ENCODE peak calls at places on chromosomes 3 and 15, in six cellular contexts. A is fibroblast of lung, X is PC-3, S is GM23338, J is hepatocyte, Z is IMR-90. Q is an unnamed sample.
A peak's percentile ranks its signal among the peaks of the same experiment; 100 is the strongest.

GRCh38 chr3:134536760-134537159 is 50.9 kb downstream of the CEP63 start:
- DNase-seq in A (no peak), X (no peak), S (no peak), J (no peak), Z (no peak), Q (no peak)

GRCh38 chr3:171967137-171967783 is 72.1 kb upstream of the FNDC3B start:
- DNase-seq in A (peak; percentile 93), X (peak; percentile 82), S (no peak), J (peak; percentile 41), Z (peak; percentile 90), Q (peak; percentile 62)

GRCh38 chr15:60054472-60054871 is 50.4 kb downstream of the FOXB1 start:
- DNase-seq in A (no peak), X (no peak), S (no peak), J (no peak), Z (no peak), Q (peak; percentile 62)

GRCh38 chr15:91118796-91119590 is 18.9 kb downstream of the SV2B start:
- DNase-seq in A (no peak), X (no peak), S (no peak), J (peak; percentile 14), Z (no peak), Q (no peak)

GRCh38 chr15:54619180-54619579 is 577.6 kb downstream of the RSL24D1 start:
- DNase-seq in A (no peak), X (no peak), S (no peak), J (peak; percentile 41), Z (no peak), Q (no peak)

GRCh38 chr3:150216041-150216811 is 191.9 kb upstream of the TSC22D2 start:
- DNase-seq in A (peak; percentile 95), X (peak; percentile 29), S (no peak), J (peak; percentile 35), Z (peak; percentile 61), Q (peak; percentile 56)

GRCh38 chr15:80375968-80376891 is 28.0 kb upstream of the ARNT2 start:
- DNase-seq in A (no peak), X (no peak), S (no peak), J (no peak), Z (no peak), Q (no peak)

GRCh38 chr3:152151216-152151874 is 117.4 kb upstream of the MBNL1 start:
- DNase-seq in A (no peak), X (peak; percentile 45), S (peak; percentile 16), J (no peak), Z (peak; percentile 24), Q (peak; percentile 27)

GRCh38 chr3:147799601-147800000 is 390.4 kb downstream of the ZIC1 start:
- DNase-seq in A (no peak), X (no peak), S (no peak), J (no peak), Z (no peak), Q (no peak)

GRCh38 chr3:79846148-79846933 is 78.5 kb upstream of the ROBO1 start:
- DNase-seq in A (no peak), X (no peak), S (peak; percentile 74), J (no peak), Z (no peak), Q (no peak)

GRCh38 chr15:90029024-90029423 is 27.9 kb downstream of the ZNF710 start:
- DNase-seq in A (no peak), X (no peak), S (no peak), J (peak; percentile 82), Z (no peak), Q (no peak)

GRCh38 chr3:173403376-173403775 is 5.8 kb downstream of the NLGN1 start:
- DNase-seq in A (peak; percentile 5), X (no peak), S (no peak), J (no peak), Z (peak; percentile 24), Q (no peak)

GRCh38 chr3:66080167-66080566 is 41.4 kb upstream of the MAGI1 start:
- DNase-seq in A (no peak), X (no peak), S (no peak), J (no peak), Z (no peak), Q (no peak)

GRCh38 chr3:52055537-52056351 is 627 bp downstream of the DUSP7 start:
- DNase-seq in A (peak; percentile 54), X (peak; percentile 51), S (peak; percentile 81), J (peak; percentile 82), Z (peak; percentile 57), Q (no peak)

GRCh38 chr15:69637818-69638217 is 185.2 kb downstream of the RPLP1 start:
- DNase-seq in A (no peak), X (no peak), S (no peak), J (no peak), Z (no peak), Q (no peak)

GRCh38 chr3:45664558-45664957 is 24.6 kb upstream of the SACM1L start:
- DNase-seq in A (no peak), X (no peak), S (no peak), J (no peak), Z (no peak), Q (no peak)

GRCh38 chr3:66499881-66500574 is 794 bp downstream of the LRIG1 start:
- DNase-seq in A (peak; percentile 23), X (no peak), S (no peak), J (peak; percentile 51), Z (peak; percentile 43), Q (peak; percentile 1)

GRCh38 chr15:58520936-58521292 is 89.1 kb downstream of the LIPC start:
- DNase-seq in A (no peak), X (no peak), S (no peak), J (no peak), Z (no peak), Q (no peak)
- H3K4me1 ChIP-seq in A (peaks cover 3% of the 10 kb centered on the region), X (peaks cover 22% of the 10 kb centered on the region), S (peaks cover 7% of the 10 kb centered on the region), J (peaks cover 4% of the 10 kb centered on the region), Z (peaks cover 8% of the 10 kb centered on the region), Q (peaks cover 22% of the 10 kb centered on the region)

GRCh38 chr15:74376226-74376625 is 8.8 kb upstream of the CYP11A1 start:
- DNase-seq in A (no peak), X (no peak), S (no peak), J (no peak), Z (no peak), Q (no peak)

GRCh38 chr15:74376825-74377581 is 9.6 kb upstream of the CYP11A1 start:
- DNase-seq in A (no peak), X (no peak), S (no peak), J (no peak), Z (no peak), Q (no peak)

GRCh38 chr15:74374648-74375302 is 7.3 kb upstream of the CYP11A1 start:
- DNase-seq in A (no peak), X (no peak), S (peak; percentile 91), J (no peak), Z (no peak), Q (no peak)

GRCh38 chr15:74373731-74374647 is 6.5 kb upstream of the CYP11A1 start:
- DNase-seq in A (peak; percentile 73), X (peak; percentile 89), S (peak; percentile 98), J (peak; percentile 95), Z (peak; percentile 72), Q (peak; percentile 91)

DNA sequence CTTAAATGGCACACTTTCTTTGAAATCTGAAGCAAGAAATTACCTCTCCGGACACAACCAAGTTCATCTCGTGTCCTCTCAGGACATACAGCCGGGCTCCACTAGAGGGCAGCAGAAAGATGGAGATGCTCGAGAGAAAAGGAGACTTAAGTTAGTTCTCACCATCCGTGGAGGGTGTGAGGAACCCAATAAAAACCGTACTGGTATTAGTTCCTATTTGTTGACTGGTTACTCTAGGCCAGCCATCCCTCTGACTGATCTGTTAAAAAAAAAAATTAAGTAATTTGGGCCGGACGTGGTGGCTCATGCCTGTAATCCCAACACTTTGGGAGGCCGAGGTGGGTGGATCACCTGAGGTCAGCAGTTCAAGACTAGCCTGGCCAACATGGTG is 7.9 kb upstream of the CYP11A1 start:
- DNase-seq in A (peak; percentile 81), X (peak; percentile 93), S (peak; percentile 93), J (peak; percentile 89), Z (peak; percentile 77), Q (peak; percentile 79)
- H2AFZ ChIP-seq in A (no peak overlapping the region), X (peak overlapping the region; percentile 97), S (no peak overlapping the region), J (no peak overlapping the region), Z (peak overlapping the region; percentile 53), Q (peak overlapping the region; percentile 98)

GRCh38 chr3:15319127-15319526 is 13.3 kb downstream of the SH3BP5 start:
- DNase-seq in A (no peak), X (no peak), S (no peak), J (no peak), Z (no peak), Q (no peak)
- H3K4me1 ChIP-seq in A (no peaks in the 10 kb centered on the region), X (peaks cover 32% of the 10 kb centered on the region), S (peaks cover 4% of the 10 kb centered on the region), J (peaks cover 37% of the 10 kb centered on the region), Z (peaks cover 7% of the 10 kb centered on the region), Q (peaks cover 32% of the 10 kb centered on the region)

GRCh38 chr3:184172681-184173373 is 1.8 kb upstream of the AP2M1 start:
- DNase-seq in A (peak; percentile 20), X (no peak), S (no peak), J (no peak), Z (peak; percentile 88), Q (no peak)

GRCh38 chr3:184174278-184174645 is 393 bp upstream of the AP2M1 start:
- DNase-seq in A (no peak), X (no peak), S (no peak), J (no peak), Z (no peak), Q (no peak)

GRCh38 chr3:184173374-184173722 is 1.3 kb upstream of the AP2M1 start:
- DNase-seq in A (no peak), X (no peak), S (no peak), J (no peak), Z (no peak), Q (no peak)

GRCh38 chr3:184169896-184170875 is 4.5 kb upstream of the AP2M1 start:
- DNase-seq in A (no peak), X (no peak), S (peak; percentile 36), J (no peak), Z (no peak), Q (no peak)

GRCh38 chr3:184171562-184171961 is 3.1 kb upstream of the AP2M1 start:
- DNase-seq in A (no peak), X (peak; percentile 60), S (no peak), J (no peak), Z (peak; percentile 56), Q (no peak)
- H2AFZ ChIP-seq in A (no peak overlapping the region), X (no peak overlapping the region), S (no peak overlapping the region), J (no peak overlapping the region), Z (no peak overlapping the region), Q (no peak overlapping the region)

Q was measured in mammary epithelial cell.